ENCODE peak calls at places on chromosomes 16 and 17, in eight cellular contexts. O, G, V, T, K, N, A and X are unnamed samples.

GRCh38 chr17:603405-604193 is 111.0 kb downstream of the VPS53 start:
- DNase-seq in V (no peak), K (no peak), A (no peak), O (no peak), T (no peak), G (no peak), N (peak), X (no peak)

GRCh38 chr16:47493358-47494337 is 32.5 kb downstream of the PHKB start:
- DNase-seq in T (no peak), G (no peak), O (no peak), K (no peak), N (no peak), V (no peak), A (no peak), X (no peak)

GRCh38 chr17:42795061-42795460 is 3.4 kb downstream of the COA3 start:
- DNase-seq in G (no peak), O (no peak), N (no peak), T (no peak), V (no peak), A (no peak), K (no peak), X (no peak)

GRCh38 chr16:87762071-87762571 is 3.7 kb downstream of the KLHDC4 start:
- DNase-seq in N (no peak), V (no peak), G (no peak), K (no peak), T (no peak), O (no peak), A (no peak), X (no peak)

GRCh38 chr17:9244066-9245052 is 223.0 kb downstream of the NTN1 start:
- DNase-seq in O (peak), T (peak), K (peak), N (peak), V (no peak), G (peak), A (no peak), X (no peak)

GRCh38 chr17:41642252-41643156 is 18.1 kb upstream of the KRT17 start:
- DNase-seq in G (no peak), T (no peak), A (no peak), N (no peak), O (no peak), V (no peak), K (no peak), X (no peak)

GRCh38 chr17:82325286-82326180 is 8.0 kb downstream of the SECTM1 start:
- DNase-seq in G (no peak), O (no peak), N (no peak), T (no peak), K (no peak), A (no peak), V (no peak), X (no peak)

GRCh38 chr17:2649191-2649590 is 55.7 kb downstream of the PAFAH1B1 start:
- DNase-seq in T (no peak), N (no peak), A (no peak), K (no peak), V (no peak), O (no peak), G (no peak), X (no peak)

GRCh38 chr17:80385046-80385445 is 29.9 kb upstream of the ENDOV start:
- DNase-seq in O (no peak), K (no peak), N (no peak), G (no peak), T (no peak), V (no peak), A (no peak), X (no peak)

GRCh38 chr16:56197227-56197992 is 6.1 kb downstream of the GNAO1 start:
- DNase-seq in A (no peak), G (no peak), N (no peak), O (no peak), V (no peak), K (no peak), T (no peak), X (no peak)

GRCh38 chr17:65122836-65123756 is 14.1 kb upstream of the RGS9 start:
- DNase-seq in A (peak), G (peak), V (peak), N (peak), T (peak), O (peak), K (peak), X (peak)

GRCh38 chr16:23949630-23950290 is 114.0 kb downstream of the PRKCB start:
- DNase-seq in A (no peak), T (no peak), V (no peak), O (no peak), G (no peak), K (no peak), N (no peak), X (no peak)

GRCh38 chr16:3490911-3491629 is 4.2 kb downstream of the C16orf90 start:
- DNase-seq in N (peak), A (no peak), K (no peak), O (no peak), V (no peak), T (no peak), G (no peak), X (peak)

GRCh38 chr17:31494259-31495048 is 103.0 kb downstream of the RAB11FIP4 start:
- DNase-seq in A (no peak), V (no peak), T (no peak), G (no peak), N (no peak), K (no peak), O (no peak), X (no peak)

GRCh38 chr17:57375040-57375769 is 118.9 kb downstream of the MSI2 start:
- DNase-seq in O (no peak), N (no peak), T (no peak), K (no peak), A (no peak), V (no peak), G (no peak), X (no peak)

GRCh38 chr17:2192367-2193028 is 111.1 kb downstream of the SMG6 start:
- DNase-seq in N (no peak), O (peak), V (no peak), G (peak), K (no peak), A (no peak), T (peak), X (peak)

GRCh38 chr16:68737730-68738590 is 868 bp downstream of the CDH1 start:
- DNase-seq in G (peak), T (no peak), V (no peak), O (no peak), N (peak), K (no peak), A (no peak), X (no peak)

GRCh38 chr16:17224350-17224749 is 246.4 kb downstream of the XYLT1 start:
- DNase-seq in V (no peak), K (no peak), G (no peak), N (no peak), T (no peak), O (no peak), A (no peak), X (no peak)

GRCh38 chr16:73140944-73141343 is 93.0 kb upstream of the ZFHX3 start:
- DNase-seq in T (no peak), G (no peak), K (no peak), V (no peak), O (no peak), N (no peak), A (no peak), X (no peak)

GRCh38 chr16:23587726-23588125 is 8.4 kb downstream of the NDUFAB1 start:
- DNase-seq in A (no peak), V (no peak), T (peak), K (no peak), O (peak), G (no peak), N (no peak), X (peak)